ENCODE peak calls at places on chromosomes 7 and 10, in six cellular contexts. T is GM12878, H is HCT116, B is HepG2, F is K562, V is WTC11. D is an unnamed sample.

GRCh38 chr7:38222481-38223096 is 44.5 kb downstream of the STARD3NL start:
- DNase-seq in T (peak), H (peak), B (peak), F (peak), V (no peak), D (no peak)

GRCh38 chr7:158880973-158881372 is 24.6 kb downstream of the DYNC2I1 start:
- DNase-seq in T (no peak), H (no peak), B (no peak), F (no peak), V (no peak), D (no peak)

GRCh38 chr10:60820093-60820769 is 42.0 kb downstream of the CDK1 start:
- DNase-seq in T (peak), H (no peak), B (no peak), F (peak), V (no peak), D (no peak)

GRCh38 chr10:110165867-110166266 is 41.5 kb upstream of the MXI1 start:
- DNase-seq in T (no peak), H (no peak), B (no peak), F (no peak), V (no peak), D (peak)

GRCh38 chr7:101913876-101914275 is 96.5 kb downstream of the CUX1 start:
- DNase-seq in T (no peak), H (no peak), B (no peak), F (peak), V (no peak), D (no peak)

GRCh38 chr7:116271161-116271979 is 61.0 kb downstream of the TES start:
- DNase-seq in T (no peak), H (no peak), B (no peak), F (no peak), V (no peak), D (no peak)

GRCh38 chr10:78319841-78320240 is 286.2 kb downstream of the RPS24 start:
- DNase-seq in T (no peak), H (no peak), B (no peak), F (no peak), V (no peak), D (no peak)

GRCh38 chr7:96221888-96222287 is 100.0 kb downstream of the SLC25A13 start:
- DNase-seq in T (no peak), H (no peak), B (no peak), F (no peak), V (no peak), D (no peak)

GRCh38 chr10:71077796-71078453 is 134.4 kb upstream of the UNC5B start:
- DNase-seq in T (no peak), H (no peak), B (no peak), F (no peak), V (peak), D (no peak)

GRCh38 chr7:35418716-35419425 is 165.0 kb upstream of the TBX20 start:
- DNase-seq in T (no peak), H (no peak), B (no peak), F (no peak), V (no peak), D (no peak)

GRCh38 chr10:31830887-31831286 is 97.7 kb downstream of the ARHGAP12 start:
- DNase-seq in T (no peak), H (no peak), B (no peak), F (no peak), V (no peak), D (no peak)

GRCh38 chr7:128207609-128208008 is 33.5 kb upstream of the LEP start:
- DNase-seq in T (no peak), H (no peak), B (no peak), F (no peak), V (no peak), D (no peak)

GRCh38 chr7:151207796-151208195 is 2.5 kb downstream of the H2BK1 start:
- DNase-seq in T (no peak), H (no peak), B (no peak), F (no peak), V (no peak), D (no peak)

GRCh38 chr7:28408105-28408973 is 4.0 kb upstream of the CREB5 start:
- DNase-seq in T (no peak), H (no peak), B (no peak), F (no peak), V (peak), D (no peak)

GRCh38 chr10:132292287-132292971 is 15.3 kb downstream of the STK32C start:
- DNase-seq in T (no peak), H (no peak), B (no peak), F (no peak), V (no peak), D (no peak)

GRCh38 chr10:75547391-75548298 is 116.2 kb downstream of the LRMDA start:
- DNase-seq in T (peak), H (no peak), B (no peak), F (no peak), V (no peak), D (no peak)

GRCh38 chr7:774161-775109 is 47.4 kb upstream of the PRKAR1B start:
- DNase-seq in T (no peak), H (peak), B (no peak), F (peak), V (peak), D (peak)

GRCh38 chr7:151426486-151426905 is 13.4 kb downstream of the CRYGN start:
- DNase-seq in T (no peak), H (peak), B (no peak), F (no peak), V (no peak), D (no peak)

GRCh38 chr7:151440799-151441443 is 980 bp upstream of the CRYGN start:
- DNase-seq in T (no peak), H (no peak), B (no peak), F (no peak), V (no peak), D (no peak)

GRCh38 chr7:50745336-50745735 is 37.4 kb downstream of the GRB10 start:
- DNase-seq in T (no peak), H (no peak), B (no peak), F (no peak), V (no peak), D (no peak)

GRCh38 chr7:6205921-6206660 is 66.3 kb downstream of the CYTH3 start:
- DNase-seq in T (no peak), H (no peak), B (no peak), F (no peak), V (no peak), D (no peak)

GRCh38 chr7:21514071-21514470 is 28.8 kb upstream of the DNAH11 start:
- DNase-seq in T (no peak), H (no peak), B (no peak), F (no peak), V (no peak), D (no peak)

GRCh38 chr10:103231047-103231551 is 14.6 kb upstream of the RPEL1 start:
- DNase-seq in T (no peak), H (peak), B (peak), F (no peak), V (peak), D (peak)

GRCh38 chr10:86392723-86393094 is 26.1 kb upstream of the GRID1 start:
- DNase-seq in T (peak), H (no peak), B (no peak), F (no peak), V (no peak), D (no peak)

GRCh38 chr7:15866753-15867152 is 180.3 kb upstream of the MEOX2 start:
- DNase-seq in T (no peak), H (no peak), B (no peak), F (no peak), V (no peak), D (no peak)

GRCh38 chr10:126140746-126141273 is 244.4 kb downstream of the FANK1 start:
- DNase-seq in T (no peak), H (no peak), B (no peak), F (no peak), V (no peak), D (no peak)

GRCh38 chr7:47357863-47358262 is 224.0 kb downstream of the TNS3 start:
- DNase-seq in T (no peak), H (no peak), B (no peak), F (no peak), V (no peak), D (no peak)

GRCh38 chr7:47358944-47359588 is 222.8 kb downstream of the TNS3 start:
- DNase-seq in T (no peak), H (no peak), B (no peak), F (no peak), V (no peak), D (no peak)

GRCh38 chr7:47360301-47360900 is 221.5 kb downstream of the TNS3 start:
- DNase-seq in T (no peak), H (no peak), B (no peak), F (no peak), V (no peak), D (no peak)

GRCh38 chr7:47357398-47357797 is 224.5 kb downstream of the TNS3 start:
- DNase-seq in T (no peak), H (no peak), B (no peak), F (no peak), V (no peak), D (no peak)

GRCh38 chr7:47358357-47358756 is 223.6 kb downstream of the TNS3 start:
- DNase-seq in T (no peak), H (no peak), B (no peak), F (no peak), V (no peak), D (no peak)
- TF ChIP-seq ATF3 in T (no peak), H (no peak), B (no peak), F (no peak), V (no peak), D (no peak)

DNA sequence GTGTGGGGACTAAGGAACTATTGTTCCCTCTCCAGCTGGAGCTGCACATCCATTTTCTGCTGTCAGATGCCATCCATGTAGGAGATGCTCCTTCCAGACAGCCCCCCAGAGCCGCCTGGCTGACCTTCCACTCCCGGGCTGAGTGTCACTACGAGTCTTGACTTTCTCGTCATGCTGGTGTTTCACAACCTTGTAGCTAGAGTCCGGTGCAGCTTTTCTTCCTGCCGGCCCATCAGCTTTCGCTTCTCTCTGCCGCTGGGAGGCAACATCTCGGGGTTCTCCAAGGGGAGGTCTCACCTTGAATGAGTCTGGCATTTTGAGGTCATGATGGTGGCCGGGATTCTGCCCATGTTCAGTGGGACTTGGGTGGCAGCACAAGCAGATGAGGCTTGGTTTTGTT is 285.2 kb downstream of the CAMK1D start:
- DNase-seq in T (no peak), H (no peak), B (no peak), F (no peak), V (no peak), D (no peak)
- TF ChIP-seq ATF3 in T (no peak), H (no peak), B (no peak), F (no peak), V (no peak), D (no peak)

DNA sequence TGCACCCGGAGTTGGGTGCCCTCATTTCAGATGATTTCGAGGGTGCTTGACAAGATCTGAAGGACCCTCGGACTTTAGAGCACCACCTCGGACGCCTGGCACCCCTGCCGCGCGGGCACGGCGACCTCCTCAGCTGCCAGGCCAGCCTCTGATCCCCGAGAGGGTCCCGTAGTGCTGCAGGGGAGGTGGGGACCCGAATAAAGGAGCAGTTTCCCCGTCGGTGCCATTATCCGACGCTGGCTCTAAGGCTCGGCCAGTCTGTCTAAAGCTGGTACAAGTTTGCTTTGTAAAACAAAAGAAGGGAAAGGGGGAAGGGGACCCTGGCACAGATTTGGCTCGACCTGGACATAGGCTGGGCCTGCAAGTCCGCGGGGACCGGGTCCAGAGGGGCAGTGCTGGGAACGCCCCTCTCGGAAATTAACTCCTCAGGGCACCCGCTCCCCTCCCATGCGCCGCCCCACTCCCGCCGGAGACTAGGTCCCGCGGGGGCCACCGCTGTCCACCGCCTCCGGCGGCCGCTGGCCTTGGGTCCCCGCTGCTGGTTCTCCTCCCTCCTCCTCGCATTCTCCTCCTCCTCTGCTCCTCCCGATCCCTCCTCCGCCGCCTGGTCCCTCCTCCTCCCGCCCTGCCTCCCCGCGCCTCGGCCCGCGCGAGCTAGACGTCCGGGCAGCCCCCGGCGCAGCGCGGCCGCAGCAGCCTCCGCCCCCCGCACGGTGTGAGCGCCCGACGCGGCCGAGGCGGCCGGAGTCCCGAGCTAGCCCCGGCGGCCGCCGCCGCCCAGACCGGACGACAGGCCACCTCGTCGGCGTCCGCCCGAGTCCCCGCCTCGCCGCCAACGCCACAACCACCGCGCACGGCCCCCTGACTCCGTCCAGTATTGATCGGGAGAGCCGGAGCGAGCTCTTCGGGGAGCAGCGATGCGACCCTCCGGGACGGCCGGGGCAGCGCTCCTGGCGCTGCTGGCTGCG is at the start of gene EGFR:
- DNase-seq in T (no peak), H (peak), B (no peak), F (no peak), V (peak), D (no peak)
- TF ChIP-seq ATF3 in T (no peak), H (no peak), B (no peak), F (no peak), V (no peak), D (no peak)

GRCh38 chr7:73683056-73683915 is at the start of the genes BUD23 and DNAJC30:
- DNase-seq in T (peak), H (peak), B (peak), F (peak), V (peak), D (peak)
- TF ChIP-seq ATF3 in T (peak), H (no peak), B (no peak), F (peak), V (no peak), D (peak)

DNA sequence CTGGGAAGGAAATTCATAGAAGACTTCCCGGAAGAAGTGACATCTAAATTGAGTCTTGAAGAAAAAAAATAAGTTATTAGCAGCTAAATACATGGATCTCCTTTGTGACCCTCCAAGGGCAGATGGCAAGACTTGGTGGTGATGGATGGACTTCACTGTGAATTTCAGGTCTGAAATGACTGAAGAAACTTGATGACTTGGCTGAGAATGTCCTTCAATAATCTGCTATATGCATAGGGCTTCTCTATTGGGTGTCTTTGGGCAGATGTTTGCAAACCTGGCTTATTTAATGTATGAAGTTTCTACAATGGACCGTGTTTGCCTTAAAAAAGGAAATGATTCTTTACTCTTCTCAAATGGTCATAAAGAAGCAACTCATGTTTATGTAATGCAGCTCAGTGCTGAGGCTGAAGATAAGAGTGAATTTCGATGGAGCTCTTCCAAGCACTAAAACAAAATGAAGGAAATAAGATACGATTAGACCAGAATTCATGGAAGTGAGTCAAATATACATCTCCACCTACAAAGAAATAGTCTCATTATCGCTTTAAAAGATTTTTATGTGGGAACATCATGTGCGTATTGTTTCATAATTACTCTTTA is 116.6 kb upstream of the WDR11 start:
- DNase-seq in T (no peak), H (no peak), B (no peak), F (no peak), V (no peak), D (no peak)
- TF ChIP-seq ATF3 in T (no peak), H (no peak), B (no peak), F (no peak), V (no peak), D (no peak)

GRCh38 chr7:98284335-98285036 is 3.0 kb downstream of the BRI3 start:
- DNase-seq in T (no peak), H (no peak), B (peak), F (no peak), V (no peak), D (no peak)
- TF ChIP-seq ATF3 in T (no peak), H (no peak), B (no peak), F (no peak), V (no peak), D (no peak)

D was measured in H1.